ENCODE peak calls at places on chromosomes 7 and 10, in five cellular contexts. J is left ventricle myocardium inferior; R is lower lobe of right lung; Y is EH; V is activated CD4-positive, alpha-beta T cell treated with anti-CD3 and anti-CD28 coated beads, Interleukin-2, amount 50 U/mL, for 1 hour. C is an unnamed sample.

GRCh38 chr7:102089175-102090098 is 197.2 kb upstream of the SH2B2 start:
- DNase-seq in J (no peak), R (no peak), Y (no peak), V (no peak), C (no peak)

GRCh38 chr7:98116656-98117461 is 10.2 kb downstream of the LMTK2 start:
- DNase-seq in J (no peak), R (no peak), Y (peak), V (no peak), C (peak)

GRCh38 chr10:71989658-71990454 is 25.7 kb downstream of the CHST3 start:
- DNase-seq in J (no peak), R (no peak), Y (peak), V (no peak), C (no peak)

GRCh38 chr10:78225611-78226010 is 191.9 kb downstream of the RPS24 start:
- DNase-seq in J (no peak), R (no peak), Y (no peak), V (no peak), C (peak)

GRCh38 chr10:29698766-29699490 is 64.2 kb upstream of the SVIL start:
- DNase-seq in J (no peak), R (no peak), Y (no peak), V (no peak), C (peak)

GRCh38 chr10:5584895-5585516 is 60.2 kb downstream of the CALML3 start:
- DNase-seq in J (no peak), R (peak), Y (peak), V (no peak), C (peak)

GRCh38 chr10:111113961-111114830 is 37.4 kb downstream of the ADRA2A start:
- DNase-seq in J (no peak), R (no peak), Y (peak), V (no peak), C (no peak)

GRCh38 chr10:123860209-123860608 is 31.4 kb downstream of the CPXM2 start:
- DNase-seq in J (no peak), R (no peak), Y (no peak), V (no peak), C (no peak)

GRCh38 chr7:26090927-26091519 is 61.0 kb upstream of the NFE2L3 start:
- DNase-seq in J (no peak), R (no peak), Y (peak), V (no peak), C (peak)

GRCh38 chr7:49850921-49851613 is 77.6 kb downstream of the VWC2 start:
- DNase-seq in J (no peak), R (no peak), Y (no peak), V (no peak), C (no peak)

GRCh38 chr7:141272417-141272816 is 198.6 kb downstream of the TMEM178B start:
- DNase-seq in J (no peak), R (no peak), Y (no peak), V (no peak), C (no peak)